ENCODE peak calls at places on chromosomes 11 and 22, in seven cellular contexts. C is CD4-positive, alpha-beta memory T cell; W is cardiac muscle cell; U is WERI-Rb-1; B is naive thymus-derived CD4-positive, alpha-beta T cell; I is mammary epithelial cell; A is tibial artery. Q is an unnamed sample. For H3K36me3 and H3K9me3, the result is how much of the 10 kb centered on the place peaks cover.

GRCh38 chr11:30172872-30173271 is 57.9 kb upstream of the FSHB start:
- DNase-seq in C (no peak), A (no peak), W (peak), B (no peak), I (no peak), U (peak), Q (no peak)

GRCh38 chr11:13944016-13944415 is 18.5 kb upstream of the SPON1 start:
- DNase-seq in I (peak), C (no peak), A (no peak), U (no peak), B (no peak), W (no peak), Q (no peak)

GRCh38 chr11:16769386-16769785 is 30.9 kb downstream of the C11orf58 start:
- DNase-seq in U (no peak), I (no peak), B (no peak), W (no peak), A (no peak), C (no peak), Q (no peak)

GRCh38 chr11:118610220-118610772 is 2.9 kb downstream of the PHLDB1 start:
- DNase-seq in B (peak), I (no peak), W (no peak), U (no peak), C (peak), A (no peak), Q (no peak)

GRCh38 chr11:94853836-94854235 is 85.7 kb downstream of the AMOTL1 start:
- DNase-seq in C (no peak), A (no peak), U (no peak), I (no peak), W (no peak), B (no peak), Q (no peak)

GRCh38 chr22:31814942-31815341 is 61.1 kb downstream of the DEPDC5 start:
- DNase-seq in I (no peak), C (no peak), B (no peak), W (no peak), U (no peak), A (no peak), Q (no peak)

GRCh38 chr22:40540265-40540664 is 96.3 kb downstream of the MRTFA start:
- DNase-seq in I (no peak), C (no peak), B (no peak), W (no peak), A (no peak), U (no peak), Q (no peak)

GRCh38 chr11:95715777-95716241 is 73.8 kb downstream of the FAM76B start:
- DNase-seq in A (no peak), W (peak), I (peak), C (no peak), B (peak), U (no peak), Q (no peak)

GRCh38 chr22:23386822-23387580 is 193.1 kb downstream of the IGLL1 start:
- DNase-seq in B (no peak), W (no peak), U (no peak), A (peak), I (no peak), C (no peak), Q (peak)

GRCh38 chr11:117544431-117544830 is 216.8 kb downstream of the CEP164 start:
- DNase-seq in B (no peak), C (no peak), I (no peak), W (no peak), U (no peak), A (no peak), Q (peak)

DNA sequence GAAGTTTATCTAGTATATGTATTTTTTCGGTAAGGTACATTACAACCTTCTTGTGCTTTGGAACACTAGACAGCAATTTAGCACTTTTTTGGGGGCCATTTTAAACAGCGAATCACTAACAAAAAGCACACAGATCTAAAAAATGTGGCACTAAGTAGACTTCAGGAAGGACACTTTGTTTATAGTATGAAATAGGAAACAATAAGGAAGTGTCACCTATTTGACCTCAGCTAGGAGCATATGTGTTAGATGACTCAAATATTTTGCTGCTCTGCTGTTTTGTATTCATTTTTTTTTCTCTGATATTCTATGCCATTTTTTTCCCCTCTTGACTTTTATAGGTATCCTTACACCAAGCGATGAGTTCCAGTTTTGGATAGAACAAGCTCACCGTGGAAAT is 5.6 kb downstream of the DYNC2H1 start:
- DNase-seq in U (no peak), B (no peak), I (no peak), W (no peak), A (no peak), C (no peak), Q (no peak)
- H3K36me3 ChIP-seq in U (under half), B (under half), I (under half), W (under half), A (under half), C (under half), Q (under half)

DNA sequence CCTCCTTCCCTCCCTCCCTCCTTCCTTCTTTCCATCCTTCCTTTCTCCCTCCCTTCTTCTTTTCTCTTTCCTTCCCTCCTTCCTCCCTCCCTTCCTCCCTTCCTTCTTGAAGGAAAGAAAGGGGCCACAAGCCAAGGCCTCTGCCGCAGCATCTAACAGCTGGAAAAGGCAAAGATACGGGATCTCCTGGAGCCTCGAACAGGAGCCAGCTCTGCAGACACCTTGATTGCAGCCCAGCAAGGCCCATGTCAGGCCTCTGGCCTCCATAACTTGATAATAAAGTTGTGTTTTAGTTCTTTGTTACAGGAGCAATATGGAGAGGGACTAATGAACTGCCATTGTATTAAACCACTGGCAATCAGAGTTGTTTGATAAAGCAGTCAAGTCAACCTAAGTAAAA is 348.9 kb upstream of the B3GAT1 start:
- DNase-seq in B (no peak), A (no peak), U (no peak), W (no peak), I (no peak), C (no peak), Q (no peak)
- H3K9me3 ChIP-seq in B (under half), A (under half), U (under half), W (under half), I (under half), C (under half), Q (under half)

GRCh38 chr11:66068923-66069714 is 953 bp upstream of the PACS1 start:
- DNase-seq in W (peak), B (no peak), A (peak), U (peak), I (peak), C (peak), Q (peak)

GRCh38 chr11:66069715-66070603 is at the start of gene PACS1:
- DNase-seq in C (peak), U (peak), I (peak), A (peak), B (peak), W (peak), Q (peak)

GRCh38 chr11:66068154-66068821 is 1.8 kb upstream of the PACS1 start:
- DNase-seq in A (peak), W (peak), C (peak), B (peak), U (peak), I (peak), Q (peak)

GRCh38 chr11:66066751-66067150 is 3.3 kb upstream of the PACS1 start:
- DNase-seq in I (no peak), A (no peak), U (no peak), C (no peak), W (no peak), B (no peak), Q (no peak)

DNA sequence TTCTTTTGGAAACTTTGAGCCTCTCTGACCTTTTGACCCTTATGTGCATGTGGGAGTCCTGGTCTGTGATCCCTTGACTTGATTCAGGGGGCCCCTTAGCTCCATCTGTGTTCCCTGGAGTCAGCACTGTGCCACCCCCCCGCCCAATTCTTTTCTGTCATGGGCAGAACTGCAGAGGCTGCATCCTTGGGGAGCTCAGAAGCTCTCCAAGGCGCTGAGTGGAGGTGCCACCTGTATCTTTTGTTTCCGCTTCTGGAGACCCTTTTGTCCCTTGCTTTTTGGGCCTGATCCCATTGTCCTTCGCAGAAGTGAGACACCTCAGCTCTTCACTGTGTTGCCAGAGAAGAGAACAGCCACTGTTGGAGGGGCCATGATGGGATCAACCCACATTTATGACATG is 2.4 kb upstream of the PACS1 start:
- DNase-seq in W (no peak), U (no peak), B (no peak), I (no peak), A (no peak), C (no peak), Q (no peak)
- H3K36me3 ChIP-seq in W (under half), U (half or more), B (under half), I (under half), A (half or more), C (half or more), Q (under half)

GRCh38 chr11:1089738-1090599 is 15.3 kb downstream of the MUC2 start:
- DNase-seq in I (no peak), A (no peak), U (no peak), B (no peak), W (no peak), C (no peak), Q (peak)
- H3K9me3 ChIP-seq in I (under half), A (under half), U (under half), B (under half), W (under half), C (under half), Q (under half)

DNA sequence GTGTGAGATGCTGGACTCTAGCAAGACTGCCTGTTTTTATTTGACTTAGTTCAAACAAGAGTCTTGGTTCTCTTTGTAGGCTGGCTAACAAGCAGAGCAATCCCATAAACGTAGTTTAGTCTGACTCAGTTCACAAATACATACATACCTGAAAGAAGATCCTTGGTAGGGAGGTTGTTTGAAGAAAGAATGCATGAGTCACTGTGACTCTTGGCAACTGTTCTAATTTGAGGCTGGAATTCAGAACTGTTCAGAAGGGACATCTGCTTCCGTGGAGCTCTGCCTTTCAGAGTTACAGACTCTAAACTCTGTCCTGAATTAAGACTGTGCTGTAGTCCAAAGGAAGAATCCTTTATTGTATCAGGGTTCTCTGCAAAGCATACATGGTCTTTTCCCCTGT is 32.2 kb downstream of the C2CD3 start:
- DNase-seq in U (no peak), C (no peak), B (no peak), A (no peak), W (peak), I (peak), Q (no peak)
- H3K36me3 ChIP-seq in U (under half), C (under half), B (under half), A (under half), W (under half), I (under half), Q (under half)

GRCh38 chr11:126874831-126875230 is 125.7 kb downstream of the KIRREL3 start:
- DNase-seq in A (no peak), B (no peak), I (no peak), W (no peak), C (no peak), U (peak), Q (no peak)
- H3K9me3 ChIP-seq in A (under half), B (under half), I (under half), W (under half), C (under half), U (under half), Q (under half)

GRCh38 chr22:45235851-45236342 is 4.8 kb downstream of the KIAA0930 start:
- DNase-seq in U (no peak), C (no peak), B (no peak), I (no peak), A (peak), W (no peak), Q (peak)
- H3K36me3 ChIP-seq in U (under half), C (under half), B (under half), I (under half), A (under half), W (under half), Q (under half)

Q was measured in aorta.